ENCODE peak calls at places on chromosomes 7 and 10, in four cellular contexts. R is HCT116, W is K562, J is HepG2. C is an unnamed sample.

GRCh38 chr7:1965579-1966294 is 267.0 kb downstream of the MAD1L1 start:
- DNase-seq in J (no peak), R (no peak), W (no peak), C (no peak)

GRCh38 chr10:6061056-6061455 is 1.1 kb downstream of the IL2RA start:
- DNase-seq in R (no peak), W (no peak), J (no peak), C (no peak)

GRCh38 chr10:61901829-61902447 is 439 bp downstream of the ARID5B start:
- DNase-seq in W (no peak), R (no peak), J (no peak), C (no peak)

GRCh38 chr7:90345548-90346319 is 782 bp upstream of the GTPBP10 start:
- DNase-seq in W (peak), J (peak), R (no peak), C (no peak)

GRCh38 chr7:137895301-137896201 is 48.8 kb upstream of the DGKI start:
- DNase-seq in R (no peak), W (no peak), J (no peak), C (no peak)

GRCh38 chr10:64265961-64266360 is 744.8 kb downstream of the REEP3 start:
- DNase-seq in W (no peak), J (no peak), R (no peak), C (no peak)

GRCh38 chr7:32522746-32523145 is 27.5 kb downstream of the AVL9 start:
- DNase-seq in R (no peak), J (no peak), W (no peak), C (no peak)

GRCh38 chr10:67815571-67816059 is 22.4 kb downstream of the DNAJC12 start:
- DNase-seq in R (no peak), J (no peak), W (no peak), C (peak)

GRCh38 chr10:28393956-28394568 is 91.2 kb upstream of the MPP7 start:
- DNase-seq in R (peak), W (peak), J (peak), C (peak)

GRCh38 chr7:32502656-32503189 is 7.4 kb downstream of the AVL9 start:
- DNase-seq in W (no peak), J (no peak), R (no peak), C (no peak)

GRCh38 chr10:68135922-68136718 is 26.8 kb downstream of the MYPN start:
- DNase-seq in R (peak), W (no peak), J (no peak), C (peak)

GRCh38 chr10:96512997-96513685 is 585 bp downstream of the TLL2 start:
- DNase-seq in W (no peak), J (no peak), R (no peak), C (no peak)
- TF ChIP-seq SIN3A in W (no peak), J (no peak), R (no peak), C (no peak)

DNA sequence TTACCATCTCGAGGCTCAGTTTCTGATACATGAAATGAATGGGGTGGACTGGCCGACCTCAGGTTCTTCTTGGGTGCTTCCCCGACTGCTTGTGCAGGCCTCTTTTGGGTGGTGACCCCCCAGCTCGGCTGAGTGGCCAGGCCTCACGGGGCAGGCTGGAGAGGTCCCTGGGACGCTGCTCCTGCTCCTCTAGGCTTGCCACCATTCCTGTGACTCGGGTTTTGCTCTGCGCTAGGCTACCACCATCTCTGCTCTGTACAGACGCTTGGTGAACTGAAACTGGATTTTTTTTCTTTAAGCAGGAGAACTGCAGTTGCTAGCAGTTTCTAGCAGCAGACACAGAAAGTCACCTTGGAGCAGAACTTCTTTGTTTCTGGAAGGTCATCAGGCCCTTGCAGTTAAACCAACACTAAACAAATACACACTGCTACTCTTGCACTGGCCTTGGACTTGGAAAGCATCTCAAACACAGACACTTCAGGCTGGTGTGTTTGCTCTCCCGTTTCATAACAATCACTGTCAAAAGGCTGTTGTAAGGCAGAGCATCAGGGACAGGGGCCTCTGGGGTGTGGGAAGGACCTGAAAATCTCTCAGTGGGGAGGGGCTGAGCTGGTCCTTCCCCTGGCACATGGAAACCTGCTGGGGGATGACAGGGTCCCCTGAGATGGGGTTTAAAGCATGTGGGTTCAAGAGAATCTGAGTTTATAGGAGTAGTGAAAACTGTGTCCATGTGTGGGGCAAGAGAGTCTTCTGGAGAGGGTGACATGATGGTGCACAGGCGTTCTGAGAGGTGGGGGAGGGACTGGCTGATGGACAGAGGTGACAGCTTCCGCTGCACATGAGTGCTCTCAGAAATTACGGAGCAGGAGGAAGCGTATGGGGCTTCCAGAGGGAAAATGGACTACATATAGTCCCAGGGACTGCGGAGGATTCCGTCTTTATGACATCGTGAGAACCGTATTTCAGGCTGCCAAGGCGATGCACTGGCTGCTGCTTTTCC is 35.0 kb upstream of the GIMAP8 start:
- DNase-seq in R (no peak), W (no peak), J (peak), C (no peak)
- TF ChIP-seq TCF7L2 in R (no peak), W (no peak), J (no peak), C (no peak)

GRCh38 chr10:129971381-129972144 is 7.5 kb upstream of the EBF3 start:
- DNase-seq in J (peak), W (peak), R (no peak), C (no peak)
- TF ChIP-seq CTCF in J (peak), W (peak), R (peak), C (peak)

GRCh38 chr10:52566471-52567246 is 205.9 kb downstream of the MBL2 start:
- DNase-seq in J (peak), R (peak), W (no peak), C (peak)

GRCh38 chr10:52570490-52570889 is 202.1 kb downstream of the MBL2 start:
- DNase-seq in J (no peak), R (no peak), W (no peak), C (no peak)

GRCh38 chr10:52571018-52571417 is 201.6 kb downstream of the MBL2 start:
- DNase-seq in J (no peak), R (no peak), W (no peak), C (no peak)

GRCh38 chr10:52567247-52567580 is 205.4 kb downstream of the MBL2 start:
- DNase-seq in R (no peak), W (no peak), J (no peak), C (no peak)

DNA sequence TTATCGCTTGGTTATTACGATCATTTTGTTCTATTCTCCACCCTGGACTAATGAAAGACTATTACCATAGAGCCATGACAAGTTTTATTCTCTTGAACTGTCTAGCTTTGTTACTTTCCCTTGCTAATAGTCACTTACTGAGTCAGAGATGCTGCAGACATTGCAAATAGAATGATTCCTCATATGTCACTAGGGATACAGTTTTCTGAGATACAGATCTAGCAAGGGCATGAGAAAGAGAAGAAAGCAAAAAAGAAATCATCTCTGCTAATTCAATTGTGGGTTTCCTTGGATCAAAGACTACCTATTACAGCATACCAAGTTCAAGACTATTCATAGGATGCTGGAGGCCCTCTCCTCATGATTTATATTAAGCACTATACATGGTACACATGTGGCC is 204.3 kb downstream of the MBL2 start:
- DNase-seq in W (no peak), J (no peak), R (no peak), C (no peak)
- TF ChIP-seq SIN3A in W (no peak), J (no peak), R (no peak), C (no peak)

GRCh38 chr10:95428702-95429101 is 132.5 kb downstream of the SORBS1 start:
- DNase-seq in R (no peak), J (no peak), W (no peak), C (no peak)

GRCh38 chr10:95431900-95432342 is 129.2 kb downstream of the SORBS1 start:
- DNase-seq in R (no peak), J (no peak), W (no peak), C (no peak)

GRCh38 chr10:95429639-95430038 is 131.5 kb downstream of the SORBS1 start:
- DNase-seq in R (no peak), W (no peak), J (no peak), C (no peak)

GRCh38 chr10:95426482-95426881 is 134.7 kb downstream of the SORBS1 start:
- DNase-seq in J (no peak), W (no peak), R (no peak), C (no peak)

GRCh38 chr10:95430231-95430951 is 130.8 kb downstream of the SORBS1 start:
- DNase-seq in J (peak), R (peak), W (peak), C (peak)
- TF ChIP-seq TCF7L2 in J (no peak), R (no peak), W (no peak), C (no peak)

GRCh38 chr10:80158598-80159127 is 26.1 kb downstream of the PLAC9 start:
- DNase-seq in J (no peak), W (peak), R (peak), C (peak)
- TF ChIP-seq CTCF in J (no peak), W (no peak), R (no peak), C (no peak)

GRCh38 chr10:117078168-117078837 is 59.8 kb downstream of the VAX1 start:
- DNase-seq in W (no peak), R (peak), J (no peak), C (no peak)

GRCh38 chr10:117071293-117072050 is 66.5 kb upstream of the SHTN1 start:
- DNase-seq in R (no peak), W (no peak), J (no peak), C (no peak)

GRCh38 chr10:117075064-117075463 is 63.0 kb downstream of the VAX1 start:
- DNase-seq in J (no peak), W (no peak), R (no peak), C (no peak)

GRCh38 chr10:117074621-117075020 is 63.4 kb downstream of the VAX1 start:
- DNase-seq in R (peak), W (no peak), J (peak), C (no peak)
- TF ChIP-seq SIN3A in R (no peak), W (no peak), J (no peak), C (no peak)

GRCh38 chr10:93319855-93320254 is 162.3 kb downstream of the MYOF start:
- DNase-seq in W (no peak), R (no peak), J (no peak), C (no peak)
- TF ChIP-seq TCF7L2 in W (no peak), R (no peak), J (no peak), C (no peak)

GRCh38 chr10:119429771-119430170 is 112.7 kb downstream of the RGS10 start:
- DNase-seq in J (no peak), W (no peak), R (no peak), C (no peak)

GRCh38 chr10:119428789-119429188 is 113.7 kb downstream of the RGS10 start:
- DNase-seq in J (no peak), R (no peak), W (peak), C (no peak)

GRCh38 chr10:119431034-119431767 is 111.3 kb downstream of the RGS10 start:
- DNase-seq in J (no peak), R (no peak), W (peak), C (no peak)

GRCh38 chr10:119427263-119427864 is 115.2 kb downstream of the RGS10 start:
- DNase-seq in W (no peak), R (no peak), J (no peak), C (no peak)

GRCh38 chr10:119431768-119432135 is 110.8 kb downstream of the RGS10 start:
- DNase-seq in R (no peak), J (no peak), W (no peak), C (no peak)
- TF ChIP-seq CTCF in R (no peak), J (no peak), W (no peak), C (no peak)

C was measured in Panc1.